ENCODE peak calls at places on chromosomes 12 and 14, in ten cellular contexts. U, I, K, Y, N, X, D, V, R and Z are unnamed samples.

GRCh38 chr12:102965281-102966155 is 8.0 kb downstream of the ASCL1 start:
- DNase-seq in U (no peak), I (no peak), K (peak; percentile 62), Y (no peak), N (no peak), X (no peak), D (no peak), V (no peak), R (no peak), Z (no peak)

GRCh38 chr12:99985129-99985570 is 414 bp upstream of the ANKS1B start:
- DNase-seq in U (peak; percentile 7), I (no peak), K (no peak), Y (peak; percentile 18), N (no peak), X (no peak), D (peak; percentile 21), V (peak; percentile 28), R (peak; percentile 16), Z (no peak)

GRCh38 chr14:69715725-69716482 is 51.0 kb upstream of the SRSF5 start:
- DNase-seq in U (peak; percentile 13), I (peak; percentile 83), K (peak; percentile 74), Y (peak; percentile 85), N (peak; percentile 79), X (peak; percentile 57), D (peak; percentile 97), V (peak; percentile 76), R (peak; percentile 77), Z (peak; percentile 83)

GRCh38 chr14:32728957-32729356 is 209.7 kb upstream of the NPAS3 start:
- DNase-seq in U (no peak), I (no peak), K (no peak), Y (no peak), N (no peak), X (no peak), D (peak; percentile 11), V (no peak), R (no peak), Z (no peak)

GRCh38 chr12:21456291-21456780 is 18.9 kb downstream of the PYROXD1 start:
- DNase-seq in U (peak; percentile 7), I (no peak), K (no peak), Y (no peak), N (peak; percentile 9), X (no peak), D (peak; percentile 31), V (peak; percentile 48), R (no peak), Z (no peak)

GRCh38 chr12:112285600-112286401 is 96.4 kb downstream of the HECTD4 start:
- DNase-seq in U (no peak), I (no peak), K (no peak), Y (no peak), N (no peak), X (no peak), D (no peak), V (no peak), R (no peak), Z (no peak)

GRCh38 chr12:109310247-109311125 is 1.4 kb upstream of the FOXN4 start:
- DNase-seq in U (no peak), I (no peak), K (no peak), Y (no peak), N (peak; percentile 10), X (no peak), D (no peak), V (no peak), R (no peak), Z (no peak)

GRCh38 chr12:45655186-45655585 is 74.3 kb upstream of the ARID2 start:
- DNase-seq in U (no peak), I (no peak), K (no peak), Y (no peak), N (no peak), X (no peak), D (peak; percentile 30), V (no peak), R (peak; percentile 38), Z (peak; percentile 6)

GRCh38 chr12:95815635-95816212 is 25.2 kb upstream of the NTN4 start:
- DNase-seq in U (peak; percentile 32), I (peak; percentile 51), K (no peak), Y (peak; percentile 52), N (peak; percentile 76), X (no peak), D (peak; percentile 70), V (peak; percentile 66), R (peak; percentile 46), Z (peak; percentile 69)

GRCh38 chr12:26606911-26607310 is 226.1 kb downstream of the ITPR2 start:
- DNase-seq in U (no peak), I (no peak), K (no peak), Y (no peak), N (no peak), X (no peak), D (no peak), V (no peak), R (no peak), Z (no peak)

GRCh38 chr12:110107369-110108281 is 16.5 kb upstream of the IFT81 start:
- DNase-seq in U (peak; percentile 70), I (peak; percentile 80), K (no peak), Y (peak; percentile 93), N (peak; percentile 87), X (peak; percentile 88), D (peak; percentile 95), V (peak; percentile 93), R (peak; percentile 85), Z (peak; percentile 77)

GRCh38 chr12:54997914-54998507 is 13.4 kb upstream of the TESPA1 start:
- DNase-seq in U (no peak), I (no peak), K (no peak), Y (no peak), N (no peak), X (no peak), D (no peak), V (no peak), R (no peak), Z (no peak)

GRCh38 chr12:47079894-47080724 is at the start of gene AMIGO2:
- DNase-seq in U (peak; percentile 85), I (peak; percentile 57), K (peak; percentile 49), Y (peak; percentile 75), N (peak; percentile 53), X (no peak), D (peak; percentile 59), V (peak; percentile 67), R (peak; percentile 74), Z (peak; percentile 33)

GRCh38 chr14:88063807-88064206 is 58.9 kb downstream of the GPR65 start:
- DNase-seq in U (no peak), I (no peak), K (no peak), Y (no peak), N (no peak), X (no peak), D (no peak), V (no peak), R (no peak), Z (no peak)

GRCh38 chr12:91813701-91814100 is 331.9 kb downstream of the BTG1 start:
- DNase-seq in U (no peak), I (no peak), K (no peak), Y (no peak), N (peak; percentile 33), X (peak; percentile 11), D (peak; percentile 39), V (peak; percentile 61), R (no peak), Z (no peak)

GRCh38 chr14:32004300-32004699 is 72.8 kb upstream of the ARHGAP5 start:
- DNase-seq in U (peak; percentile 65), I (peak; percentile 78), K (no peak), Y (peak; percentile 49), N (no peak), X (peak; percentile 49), D (peak; percentile 70), V (peak; percentile 84), R (peak; percentile 82), Z (no peak)

GRCh38 chr12:5267603-5268423 is 164.1 kb upstream of the NTF3 start:
- DNase-seq in U (no peak), I (no peak), K (no peak), Y (peak; percentile 15), N (no peak), X (peak; percentile 28), D (no peak), V (peak; percentile 47), R (no peak), Z (no peak)

GRCh38 chr12:115199831-115200230 is 515.9 kb upstream of the TBX3 start:
- DNase-seq in U (no peak), I (peak; percentile 44), K (no peak), Y (peak; percentile 22), N (peak; percentile 91), X (peak; percentile 44), D (peak; percentile 51), V (peak; percentile 72), R (peak; percentile 48), Z (no peak)

GRCh38 chr12:92408072-92408900 is 262.6 kb upstream of the BTG1 start:
- DNase-seq in U (peak; percentile 40), I (no peak), K (no peak), Y (no peak), N (peak; percentile 19), X (no peak), D (peak; percentile 47), V (peak; percentile 53), R (peak; percentile 21), Z (peak; percentile 66)

GRCh38 chr12:28882444-28882843 is 266.6 kb upstream of the FAR2 start:
- DNase-seq in U (peak; percentile 72), I (no peak), K (no peak), Y (peak; percentile 20), N (no peak), X (no peak), D (no peak), V (no peak), R (peak; percentile 80), Z (no peak)

GRCh38 chr12:49545815-49546214 is 7.0 kb downstream of the KCNH3 start:
- DNase-seq in U (no peak), I (no peak), K (no peak), Y (no peak), N (no peak), X (no peak), D (no peak), V (no peak), R (no peak), Z (no peak)

GRCh38 chr14:96748371-96748770 is 48.8 kb upstream of the VRK1 start:
- DNase-seq in U (no peak), I (no peak), K (no peak), Y (no peak), N (no peak), X (no peak), D (no peak), V (no peak), R (no peak), Z (no peak)

GRCh38 chr12:116492703-116493324 is 66.4 kb upstream of the MAP1LC3B2 start:
- DNase-seq in U (peak; percentile 86), I (peak; percentile 38), K (no peak), Y (peak; percentile 46), N (peak; percentile 59), X (peak; percentile 44), D (peak; percentile 88), V (peak; percentile 91), R (peak; percentile 39), Z (peak; percentile 31)

GRCh38 chr12:46946137-46946536 is 120.3 kb upstream of the SLC38A4 start:
- DNase-seq in U (peak; percentile 37), I (no peak), K (no peak), Y (no peak), N (peak; percentile 36), X (peak; percentile 17), D (peak; percentile 63), V (peak; percentile 90), R (no peak), Z (no peak)

GRCh38 chr12:68425998-68426397 is 93.8 kb upstream of the MDM1 start:
- DNase-seq in U (no peak), I (no peak), K (no peak), Y (peak; percentile 73), N (peak; percentile 54), X (no peak), D (peak; percentile 93), V (peak; percentile 81), R (peak; percentile 55), Z (no peak)

GRCh38 chr14:91290986-91291385 is 46.5 kb upstream of the GPR68 start:
- DNase-seq in U (no peak), I (no peak), K (no peak), Y (no peak), N (no peak), X (no peak), D (no peak), V (no peak), R (no peak), Z (no peak)

GRCh38 chr14:100086361-100086760 is 21.1 kb downstream of the EVL start:
- DNase-seq in U (no peak), I (no peak), K (no peak), Y (no peak), N (no peak), X (no peak), D (no peak), V (no peak), R (no peak), Z (no peak)

GRCh38 chr14:54975856-54976255 is 51.0 kb downstream of the WDHD1 start:
- DNase-seq in U (no peak), I (no peak), K (no peak), Y (no peak), N (no peak), X (no peak), D (peak; percentile 26), V (no peak), R (no peak), Z (no peak)